ENCODE peak calls at places on chromosomes 12 and 14, in five cellular contexts. L is astrocyte of the hippocampus, O is cardiac fibroblast, J is AML-193, Z is choroid plexus epithelial cell. T is an unnamed sample.

GRCh38 chr12:93009533-93009932 is 80.4 kb upstream of the EEA1 start:
- DNase-seq in L (no peak), O (no peak), J (no peak), Z (no peak), T (no peak)

GRCh38 chr14:52914295-52914694 is 36.6 kb downstream of the FERMT2 start:
- DNase-seq in L (no peak), O (no peak), J (no peak), Z (no peak), T (no peak)

GRCh38 chr12:57243521-57244305 is 7.3 kb downstream of the STAC3 start:
- DNase-seq in L (peak; percentile 86), O (peak; percentile 78), J (peak; percentile 71), Z (peak; percentile 73), T (peak; percentile 84)

GRCh38 chr14:103488960-103489359 is 33.7 kb downstream of the CKB start:
- DNase-seq in L (no peak), O (peak; percentile 19), J (no peak), Z (peak; percentile 69), T (no peak)

GRCh38 chr12:41509655-41510054 is 321.5 kb downstream of the PDZRN4 start:
- DNase-seq in L (peak; percentile 10), O (no peak), J (no peak), Z (no peak), T (no peak)

GRCh38 chr12:53115112-53115890 is 12.0 kb downstream of the SOAT2 start:
- DNase-seq in L (no peak), O (no peak), J (no peak), Z (no peak), T (no peak)

GRCh38 chr14:54462048-54462447 is 20.9 kb upstream of the CNIH1 start:
- DNase-seq in L (no peak), O (peak; percentile 59), J (no peak), Z (peak; percentile 32), T (no peak)

GRCh38 chr14:98924046-98924445 is 348.0 kb downstream of the BCL11B start:
- DNase-seq in L (no peak), O (no peak), J (no peak), Z (no peak), T (no peak)

GRCh38 chr14:50763386-50764007 is 67.5 kb downstream of the NIN start:
- DNase-seq in L (peak; percentile 82), O (peak; percentile 67), J (no peak), Z (peak; percentile 87), T (no peak)

GRCh38 chr12:85866929-85867776 is 6.9 kb upstream of the NTS start:
- DNase-seq in L (peak; percentile 73), O (peak; percentile 82), J (peak; percentile 59), Z (peak; percentile 85), T (peak; percentile 85)

GRCh38 chr12:100698518-100698917 is 96.1 kb upstream of the ANO4 start:
- DNase-seq in L (no peak), O (no peak), J (no peak), Z (no peak), T (no peak)

GRCh38 chr14:72822946-72823611 is 70.8 kb downstream of the DPF3 start:
- DNase-seq in L (no peak), O (no peak), J (no peak), Z (no peak), T (peak; percentile 73)

GRCh38 chr14:50061664-50062437 is 54.5 kb downstream of the VCPKMT start:
- DNase-seq in L (peak; percentile 45), O (peak; percentile 51), J (peak; percentile 88), Z (peak; percentile 43), T (peak; percentile 80)